ENCODE peak calls at places on chromosomes 5 and 9, in ten cellular contexts. S is effector memory CD4-positive, alpha-beta T cell; A is epithelial cell of proximal tubule; P is K562; B is brain microvascular endothelial cell; L is fibroblast of the aortic adventitia; N is naive thymus-derived CD4-positive, alpha-beta T cell; H is CD8-positive, alpha-beta T cell; K is Panc1; M is colonic mucosa. T is an unnamed sample.

GRCh38 chr9:33143241-33143642 is 23.9 kb downstream of the B4GALT1 start:
- DNase-seq in H (no peak), M (no peak), B (no peak), P (no peak), K (no peak), A (peak; percentile 94), L (peak; percentile 77), N (no peak), S (no peak), T (peak; percentile 81)

GRCh38 chr5:172380992-172381643 is 73.2 kb downstream of the SH3PXD2B start:
- DNase-seq in L (peak; percentile 46), B (no peak), M (no peak), P (no peak), N (no peak), K (no peak), A (no peak), H (no peak), S (no peak), T (peak; percentile 90)

GRCh38 chr5:60184599-60184998 is 291.1 kb upstream of the PDE4D start:
- DNase-seq in L (no peak), H (no peak), A (no peak), K (no peak), M (no peak), P (no peak), N (no peak), S (no peak), B (no peak), T (no peak)

GRCh38 chr9:131273791-131274673 is 2.3 kb downstream of the FAM78A start:
- DNase-seq in B (no peak), M (no peak), N (no peak), A (no peak), H (peak; percentile 62), P (peak; percentile 79), L (no peak), S (no peak), K (no peak), T (no peak)

GRCh38 chr9:12657998-12658397 is 35.2 kb upstream of the TYRP1 start:
- DNase-seq in B (no peak), K (no peak), H (no peak), A (no peak), M (no peak), P (no peak), N (no peak), L (no peak), S (no peak), T (no peak)

GRCh38 chr9:127467621-127468020 is 16.3 kb downstream of the LRSAM1 start:
- DNase-seq in L (no peak), K (no peak), B (no peak), S (no peak), P (no peak), A (no peak), H (no peak), M (no peak), N (no peak), T (no peak)

GRCh38 chr9:99019523-99020331 is 76.0 kb downstream of the COL15A1 start:
- DNase-seq in M (no peak), H (no peak), P (no peak), A (peak; percentile 96), K (peak; percentile 73), S (no peak), L (peak; percentile 96), B (peak; percentile 92), N (no peak), T (peak; percentile 91)

GRCh38 chr5:109704255-109704952 is 14.7 kb downstream of the MAN2A1 start:
- DNase-seq in A (no peak), P (no peak), B (no peak), M (no peak), K (no peak), S (no peak), L (peak; percentile 71), N (no peak), H (no peak), T (no peak)

DNA sequence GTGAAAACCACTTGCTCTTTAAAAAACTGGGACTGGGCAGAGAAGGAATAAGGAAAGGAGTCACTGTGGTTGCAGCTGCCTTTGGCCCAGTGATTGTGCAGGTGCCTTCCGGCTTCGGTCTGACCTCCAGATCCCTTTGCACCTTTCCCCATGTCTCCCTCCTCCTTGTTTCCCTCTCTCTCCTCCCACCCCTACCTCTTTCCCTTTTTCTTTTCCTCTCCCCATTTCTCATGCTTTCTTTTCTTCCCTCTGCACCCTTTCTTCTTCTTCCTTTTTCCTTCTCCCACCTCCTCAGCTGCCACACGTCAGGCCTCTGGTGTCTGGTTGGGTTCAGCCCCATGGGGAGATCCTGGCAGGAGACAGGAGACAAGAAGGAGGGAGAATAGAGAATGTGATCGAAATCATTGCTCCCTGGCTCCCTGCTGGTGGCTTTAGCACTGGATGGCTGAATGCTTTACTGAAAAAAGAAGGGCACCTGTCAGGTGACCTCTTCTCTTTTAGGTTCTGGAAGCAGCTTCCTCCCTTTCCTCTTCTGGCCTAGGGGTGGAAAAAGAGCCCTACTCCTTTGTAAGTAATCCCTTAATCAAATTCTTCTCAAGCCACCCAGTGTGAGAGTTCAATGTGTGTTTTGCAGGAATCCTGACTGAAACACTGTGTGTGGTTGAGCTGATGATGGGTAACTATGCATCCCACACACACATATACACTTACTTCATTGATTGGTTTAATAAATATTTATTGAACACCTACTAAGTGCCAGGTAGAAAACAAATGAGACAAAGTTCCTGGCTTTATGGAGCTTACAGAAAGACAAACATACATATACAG is 267.4 kb downstream of the MAST4 start:
- DNase-seq in M (no peak), S (no peak), N (no peak), P (no peak), L (no peak), K (no peak), H (no peak), A (no peak), B (no peak), T (no peak)
- H3K4me3 ChIP-seq in M (no peak overlapping the region), S (no peak overlapping the region), N (no peak overlapping the region), P (no peak overlapping the region), L (no peak overlapping the region), K (no peak overlapping the region), H (no peak overlapping the region), A (no peak overlapping the region), B (no peak overlapping the region), T (no peak overlapping the region)

GRCh38 chr9:110058304-110058953 is 149.5 kb downstream of the C9orf152 start:
- DNase-seq in N (peak; percentile 48), H (peak; percentile 52), L (peak; percentile 51), S (peak; percentile 34), K (no peak), P (peak; percentile 33), B (peak; percentile 39), A (no peak), M (peak; percentile 78), T (no peak)
- H3K4me3 ChIP-seq in N (no peak overlapping the region), H (no peak overlapping the region), L (no peak overlapping the region), S (no peak overlapping the region), K (no peak overlapping the region), P (no peak overlapping the region), B (no peak overlapping the region), A (no peak overlapping the region), M (no peak overlapping the region), T (no peak overlapping the region)

GRCh38 chr5:96431376-96432244 is 1.4 kb downstream of the PCSK1 start:
- DNase-seq in B (peak; percentile 77), A (no peak), L (peak; percentile 53), N (no peak), M (no peak), K (no peak), S (no peak), P (peak; percentile 8), H (no peak), T (peak; percentile 50)

GRCh38 chr5:96427823-96428222 is 5.2 kb downstream of the PCSK1 start:
- DNase-seq in S (no peak), M (no peak), K (no peak), P (no peak), A (no peak), H (no peak), L (peak; percentile 26), B (peak; percentile 30), N (no peak), T (peak; percentile 33)

GRCh38 chr5:96433066-96433447 is at the start of gene PCSK1:
- DNase-seq in N (no peak), S (no peak), M (no peak), H (no peak), B (no peak), K (no peak), A (no peak), L (no peak), P (no peak), T (no peak)

GRCh38 chr5:96434201-96434645 is 1.2 kb upstream of the PCSK1 start:
- DNase-seq in L (peak; percentile 76), H (no peak), B (peak; percentile 73), P (peak; percentile 43), A (peak; percentile 9), N (peak; percentile 34), M (peak; percentile 61), S (no peak), K (no peak), T (peak; percentile 48)

DNA sequence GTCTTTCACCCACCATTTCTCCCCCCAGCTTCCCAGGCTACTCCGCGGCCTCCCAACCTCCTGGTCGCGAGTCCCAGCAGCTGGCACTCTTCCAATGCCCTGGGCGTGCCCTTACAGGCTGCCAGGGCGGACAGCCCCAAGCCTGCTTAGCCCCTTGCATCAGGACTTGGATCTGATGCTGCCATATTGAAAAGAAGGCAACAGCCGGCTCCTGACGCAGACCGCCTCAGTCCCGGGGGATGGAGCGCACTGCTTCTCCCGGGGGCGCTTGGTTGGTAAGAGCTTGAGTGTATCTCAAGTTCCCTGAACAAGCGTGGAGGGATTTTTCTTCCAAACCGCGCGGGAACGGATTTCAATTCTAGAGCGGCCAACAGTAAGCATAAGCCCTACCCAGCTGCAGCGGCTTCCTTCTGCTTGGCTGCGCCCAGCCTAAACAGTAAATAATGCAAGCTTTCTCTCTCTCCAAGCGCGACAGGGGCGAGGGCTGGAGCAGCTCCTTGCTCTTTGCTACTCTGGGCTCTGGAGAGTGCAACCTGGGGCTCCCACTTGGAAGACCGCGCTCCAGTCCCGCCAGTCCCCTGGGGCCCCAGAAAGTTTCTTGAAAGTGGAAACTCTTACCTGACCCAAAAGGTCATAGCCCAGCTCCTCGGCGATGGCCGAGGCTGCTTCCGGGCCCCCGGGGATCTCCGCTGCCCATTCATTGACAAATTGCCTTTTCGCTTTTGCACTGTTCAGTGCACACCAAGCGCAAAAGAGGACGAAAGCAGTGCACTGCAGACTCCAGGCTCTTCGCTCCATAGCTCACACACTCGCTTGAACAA is 593 bp downstream of the PCSK1 start:
- DNase-seq in A (no peak), P (no peak), M (no peak), H (no peak), B (no peak), K (no peak), L (no peak), S (no peak), N (no peak), T (no peak)
- H3K4me3 ChIP-seq in A (no peak overlapping the region), P (no peak overlapping the region), M (no peak overlapping the region), H (no peak overlapping the region), B (peak overlapping the region; percentile 24), K (no peak overlapping the region), L (no peak overlapping the region), S (no peak overlapping the region), N (no peak overlapping the region), T (no peak overlapping the region)

DNA sequence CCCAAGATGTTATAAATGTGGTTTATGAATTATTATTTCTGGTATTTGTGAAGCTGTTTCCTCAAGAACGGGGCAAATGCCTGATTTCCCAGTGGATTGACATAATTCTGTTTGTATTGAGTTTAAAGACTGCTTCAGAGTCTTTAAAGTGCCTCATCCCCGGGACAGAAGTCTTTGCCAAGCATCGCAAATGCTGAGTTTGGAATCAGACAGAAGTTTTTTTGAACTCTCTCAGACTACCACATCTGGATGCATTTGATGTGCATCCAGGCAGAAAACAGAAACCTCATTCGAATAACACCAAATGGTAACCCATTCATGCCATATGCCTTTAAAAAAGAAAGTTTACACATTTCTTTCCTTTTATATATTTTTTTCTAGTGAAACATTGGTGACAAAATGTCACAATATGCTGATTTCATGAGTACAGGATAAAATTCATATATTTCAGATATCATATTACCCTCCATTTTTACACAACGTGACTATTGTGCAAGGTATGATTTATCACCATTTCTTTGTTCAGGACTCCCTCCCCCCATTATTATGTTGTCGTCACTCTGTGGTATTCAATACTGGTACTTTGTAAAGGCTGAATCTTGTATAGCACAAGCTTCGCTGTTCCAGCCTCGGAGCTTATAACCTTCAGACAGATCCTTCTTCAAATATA is 91.1 kb downstream of the ZNF608 start:
- DNase-seq in N (no peak), H (no peak), M (no peak), P (no peak), B (no peak), A (no peak), K (no peak), S (no peak), L (peak; percentile 51), T (peak; percentile 62)
- H3K4me3 ChIP-seq in N (no peak overlapping the region), H (no peak overlapping the region), M (no peak overlapping the region), P (no peak overlapping the region), B (peak overlapping the region; percentile 9), A (peak overlapping the region; percentile 24), K (peak overlapping the region; percentile 39), S (no peak overlapping the region), L (no peak overlapping the region), T (peak overlapping the region; percentile 27)

T was measured in foreskin fibroblast.